ENCODE peak calls at places on chromosomes 3 and 15, in four cellular contexts. R is GM12878, B is HepG2, M is GM23338. W is an unnamed sample.

GRCh38 chr15:49823987-49824538 is 203.2 kb downstream of the DTWD1 start:
- DNase-seq in R (no peak), B (no peak), M (no peak), W (no peak)

GRCh38 chr3:42498791-42499477 is 3.5 kb upstream of the VIPR1 start:
- DNase-seq in R (no peak), B (no peak), M (no peak), W (no peak)

GRCh38 chr15:91967935-91968605 is 114.6 kb downstream of the SLCO3A1 start:
- DNase-seq in R (no peak), B (no peak), M (no peak), W (no peak)

GRCh38 chr15:65310431-65311137 is 6.1 kb downstream of the RNU5B-1 start:
- DNase-seq in R (no peak), B (no peak), M (no peak), W (no peak)

GRCh38 chr15:45183511-45183910 is 4.3 kb downstream of the SHF start:
- DNase-seq in R (no peak), B (no peak), M (no peak), W (peak)

GRCh38 chr15:87816016-87816415 is 440.5 kb downstream of the NTRK3 start:
- DNase-seq in R (no peak), B (no peak), M (no peak), W (no peak)

GRCh38 chr3:196609815-196610515 is 29.5 kb upstream of the NRROS start:
- DNase-seq in R (no peak), B (no peak), M (no peak), W (peak)

GRCh38 chr15:61621146-61621545 is 392.0 kb upstream of the RORA start:
- DNase-seq in R (no peak), B (peak), M (peak), W (peak)

GRCh38 chr3:177529716-177530335 is 332.5 kb upstream of the TBL1XR1 start:
- DNase-seq in R (no peak), B (no peak), M (no peak), W (no peak)

GRCh38 chr15:95176794-95177577 is 945.6 kb downstream of the MCTP2 start:
- DNase-seq in R (no peak), B (no peak), M (no peak), W (peak)

GRCh38 chr3:11306815-11307589 is 34.8 kb downstream of the ATG7 start:
- DNase-seq in R (no peak), B (no peak), M (no peak), W (no peak)

GRCh38 chr3:51668756-51669155 is 2.3 kb upstream of the TEX264 start:
- DNase-seq in R (no peak), B (no peak), M (no peak), W (no peak)

GRCh38 chr3:131568460-131568859 is 65.7 kb upstream of the MRPL3 start:
- DNase-seq in R (no peak), B (no peak), M (peak), W (no peak)

GRCh38 chr3:184168363-184169120 is 6.1 kb upstream of the AP2M1 start:
- DNase-seq in R (no peak), B (no peak), M (no peak), W (no peak)

GRCh38 chr3:13866406-13866965 is 13.4 kb downstream of the WNT7A start:
- DNase-seq in R (no peak), B (no peak), M (no peak), W (no peak)

GRCh38 chr3:50347187-50347813 is 1.8 kb upstream of the ZMYND10 start:
- DNase-seq in R (no peak), B (peak), M (peak), W (peak)

GRCh38 chr15:60538129-60538528 is 59.2 kb upstream of the ICE2 start:
- DNase-seq in R (no peak), B (no peak), M (no peak), W (no peak)

GRCh38 chr3:120642368-120642948 is 39.6 kb downstream of the HGD start:
- DNase-seq in R (no peak), B (no peak), M (no peak), W (peak)

GRCh38 chr3:63673111-63673510 is 20.6 kb downstream of the SNTN start:
- DNase-seq in R (no peak), B (no peak), M (no peak), W (no peak)

GRCh38 chr3:72270072-72270611 is 485.2 kb upstream of the PROK2 start:
- DNase-seq in R (no peak), B (peak), M (no peak), W (peak)

GRCh38 chr15:75081150-75081549 is 57.8 kb downstream of the PPCDC start:
- DNase-seq in R (no peak), B (no peak), M (no peak), W (no peak)

GRCh38 chr15:31079519-31079918 is 22.0 kb downstream of the TRPM1 start:
- DNase-seq in R (no peak), B (no peak), M (peak), W (no peak)

GRCh38 chr3:138944842-138945645 is 1.9 kb downstream of the FOXL2 start:
- DNase-seq in R (no peak), B (no peak), M (peak), W (peak)

GRCh38 chr3:16362781-16363180 is 97.8 kb downstream of the OXNAD1 start:
- DNase-seq in R (no peak), B (no peak), M (no peak), W (no peak)

GRCh38 chr3:43691120-43692002 is 623 bp downstream of the ABHD5 start:
- DNase-seq in R (no peak), B (peak), M (peak), W (peak)

GRCh38 chr15:94791008-94791407 is 559.6 kb downstream of the MCTP2 start:
- DNase-seq in R (no peak), B (no peak), M (no peak), W (no peak)

GRCh38 chr3:46477145-46477544 is 12.4 kb upstream of the LTF start:
- DNase-seq in R (no peak), B (no peak), M (peak), W (no peak)

GRCh38 chr3:67648701-67649100 is 5.7 kb downstream of the SUCLG2 start:
- DNase-seq in R (no peak), B (no peak), M (no peak), W (no peak)

GRCh38 chr3:124143047-124143446 is 151.1 kb upstream of the ROPN1 start:
- DNase-seq in R (no peak), B (no peak), M (no peak), W (no peak)

GRCh38 chr3:123061856-123062255 is 5.0 kb upstream of the PDIA5 start:
- DNase-seq in R (no peak), B (no peak), M (no peak), W (no peak)

GRCh38 chr3:59245300-59245878 is 195.6 kb upstream of the CFAP20DC start:
- DNase-seq in R (no peak), B (no peak), M (no peak), W (no peak)

DNA sequence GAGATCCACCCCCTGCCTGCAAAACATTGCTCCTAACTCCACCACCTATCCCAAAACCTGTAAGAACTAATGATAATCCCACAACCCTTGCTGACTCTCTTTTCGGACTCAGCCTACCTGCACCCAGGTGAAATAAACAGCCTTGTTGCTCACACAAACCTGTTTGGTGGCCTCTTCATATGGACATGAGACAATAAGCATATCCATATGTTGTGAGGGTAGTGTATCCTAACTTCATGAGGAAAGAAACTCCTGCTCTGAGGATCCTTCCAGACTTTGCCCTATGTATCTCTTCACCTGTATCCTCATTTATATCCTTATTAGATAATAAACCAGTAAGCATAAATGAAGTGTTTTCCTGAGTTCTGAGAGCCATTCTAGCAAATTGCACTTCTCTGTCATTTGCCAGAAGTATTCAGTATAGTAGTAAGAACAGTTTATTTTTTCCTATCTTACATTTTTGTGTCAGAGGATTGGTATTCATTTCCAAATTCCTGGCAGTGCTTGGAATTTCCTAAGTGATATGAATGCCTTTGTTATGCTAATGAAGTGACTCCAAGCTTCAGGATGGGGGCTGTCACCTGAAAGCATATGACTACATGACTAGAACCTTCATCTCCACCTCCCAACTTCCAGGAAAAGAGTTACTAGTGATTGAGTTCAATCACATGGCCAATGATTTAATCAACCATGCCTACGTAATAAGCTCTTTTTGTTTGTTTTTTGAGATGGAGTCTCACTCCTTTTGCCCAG is 30.2 kb downstream of the TTBK2 start:
- DNase-seq in R (no peak), B (peak), M (peak), W (no peak)
- TF ChIP-seq JUNB in R (no peak), B (no peak), M (no peak), W (no peak)

DNA sequence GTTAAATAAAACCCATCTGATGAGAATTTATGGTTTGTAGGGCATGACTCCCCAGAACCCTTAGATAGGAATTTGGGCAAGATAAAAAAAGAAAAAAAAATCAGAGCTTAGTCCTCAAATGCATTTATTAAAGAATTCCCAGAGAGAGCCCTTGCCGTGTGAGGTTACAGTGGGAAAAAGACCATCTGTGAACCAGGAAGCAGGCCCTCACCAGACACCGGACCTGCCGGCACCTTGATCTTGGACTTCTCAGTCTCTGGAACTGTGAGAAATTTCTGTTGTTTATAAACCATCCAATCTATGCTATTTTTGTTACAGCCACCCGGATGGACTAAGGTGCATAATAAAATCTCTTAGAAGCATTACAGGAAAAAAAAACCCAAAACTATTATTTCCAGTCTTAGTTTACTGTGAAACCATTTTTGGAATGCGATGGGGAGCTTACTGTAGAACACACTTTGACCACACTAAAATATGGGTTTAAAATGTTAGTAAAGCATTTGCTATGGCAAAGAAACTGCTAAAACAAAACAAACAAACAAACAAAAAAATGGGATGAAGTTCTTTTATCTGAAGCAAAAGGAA is 72.2 kb downstream of the LEKR1 start:
- DNase-seq in R (no peak), B (no peak), M (no peak), W (no peak)
- H2AFZ ChIP-seq in R (no peak), B (no peak), M (no peak), W (no peak)

GRCh38 chr3:24496529-24497482 is 2.2 kb upstream of the THRB start:
- DNase-seq in R (no peak), B (peak), M (peak), W (peak)
- TF ChIP-seq JUNB in R (no peak), B (no peak), M (no peak), W (no peak)

DNA sequence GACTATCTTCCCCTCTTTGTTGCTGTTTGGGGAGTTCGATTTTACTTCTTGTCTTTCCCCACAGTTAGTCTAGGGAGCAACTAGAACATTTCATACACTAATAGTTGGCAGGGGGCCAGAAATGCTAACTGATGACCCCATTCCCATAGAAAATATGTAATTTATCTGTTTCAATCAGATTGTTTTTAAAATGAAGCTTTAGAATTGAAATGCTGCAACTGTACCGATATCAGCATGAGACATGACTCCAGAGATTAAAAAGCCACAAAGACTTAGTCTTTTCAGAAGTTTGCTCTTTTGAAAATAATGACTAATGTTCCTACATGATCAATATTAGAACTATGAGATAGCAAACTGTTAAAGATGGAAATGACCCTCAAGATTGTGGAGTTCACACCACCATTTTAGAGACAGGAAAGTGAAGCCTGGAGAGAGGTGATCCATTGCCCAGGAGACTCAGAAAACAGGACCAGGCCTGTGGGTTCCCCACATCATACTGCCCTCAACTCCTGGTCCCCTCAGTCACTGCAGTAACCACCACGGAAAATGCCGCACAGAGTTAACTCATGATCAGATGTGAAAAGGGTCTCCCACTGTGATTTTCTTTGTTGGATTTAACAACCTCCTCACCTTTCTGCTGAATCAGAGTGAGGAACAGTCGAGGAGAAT is 130.3 kb downstream of the CHDH start:
- DNase-seq in R (no peak), B (no peak), M (no peak), W (no peak)
- H2AFZ ChIP-seq in R (no peak), B (no peak), M (no peak), W (no peak)

DNA sequence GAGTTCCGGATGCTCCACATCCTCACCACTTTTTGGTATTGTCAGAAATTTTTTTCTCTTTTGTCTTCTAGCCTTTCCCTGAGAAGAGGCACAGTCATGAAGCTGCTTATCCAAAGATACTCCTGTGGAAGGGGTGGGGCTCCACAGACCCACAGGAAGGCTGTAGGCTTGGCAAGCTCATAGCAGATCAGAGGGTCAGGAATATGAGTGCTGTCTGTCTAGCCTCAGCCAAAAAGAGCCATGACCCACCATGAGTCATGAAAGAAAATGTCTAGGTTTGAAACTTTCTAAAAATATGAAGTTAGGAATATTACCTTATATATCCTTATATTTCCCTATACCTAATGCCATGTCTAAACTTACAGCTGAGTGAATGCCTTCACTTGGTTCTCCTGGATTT is 118.2 kb upstream of the THBS1 start:
- DNase-seq in R (no peak), B (no peak), M (no peak), W (no peak)
- TF ChIP-seq JUNB in R (no peak), B (no peak), M (no peak), W (no peak)

GRCh38 chr3:44865272-44866005 is 3.7 kb downstream of the TMEM42 start:
- DNase-seq in R (no peak), B (no peak), M (no peak), W (no peak)

GRCh38 chr3:44867421-44868111 is 5.9 kb downstream of the TMEM42 start:
- DNase-seq in R (no peak), B (no peak), M (no peak), W (no peak)

GRCh38 chr3:44862221-44862637 is 517 bp downstream of the TMEM42 start:
- DNase-seq in R (no peak), B (peak), M (peak), W (no peak)

GRCh38 chr3:44860117-44860516 is 1.6 kb upstream of the TMEM42 start:
- DNase-seq in R (no peak), B (no peak), M (no peak), W (no peak)

GRCh38 chr3:44861412-44862220 is at the start of gene TMEM42:
- DNase-seq in R (peak), B (peak), M (peak), W (no peak)
- H2AFZ ChIP-seq in R (peak), B (peak), M (peak), W (no peak)

DNA sequence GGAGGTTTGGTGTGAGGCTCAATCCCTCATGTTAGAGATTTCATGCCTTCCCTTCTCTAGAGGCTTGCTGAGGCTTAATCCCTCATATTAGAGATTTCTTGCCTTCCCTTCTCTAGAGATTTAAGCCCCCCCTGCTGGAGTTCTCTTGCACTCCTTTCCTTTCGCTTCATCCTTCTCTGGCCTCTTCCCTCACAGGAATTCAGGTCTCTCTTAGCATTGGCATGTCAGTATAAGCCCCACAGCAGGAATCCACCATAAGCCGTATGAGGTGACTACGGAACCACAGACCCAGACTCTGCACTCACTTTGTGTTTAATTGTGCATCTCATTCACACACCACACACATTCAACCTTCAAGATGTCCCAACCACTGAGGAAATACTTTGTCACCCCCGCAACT is 338.6 kb upstream of the POU1F1 start:
- DNase-seq in R (no peak), B (no peak), M (peak), W (no peak)
- TF ChIP-seq JUNB in R (no peak), B (no peak), M (no peak), W (no peak)

GRCh38 chr3:31371464-31371863 is 161.3 kb upstream of the STT3B start:
- DNase-seq in R (no peak), B (no peak), M (no peak), W (no peak)

GRCh38 chr3:31364711-31365110 is 168.0 kb upstream of the STT3B start:
- DNase-seq in R (no peak), B (no peak), M (no peak), W (no peak)

GRCh38 chr3:31370093-31370666 is 162.5 kb upstream of the STT3B start:
- DNase-seq in R (no peak), B (no peak), M (no peak), W (no peak)

GRCh38 chr3:31370681-31371080 is 162.0 kb upstream of the STT3B start:
- DNase-seq in R (no peak), B (peak), M (no peak), W (no peak)

GRCh38 chr3:31369637-31370036 is 163.1 kb upstream of the STT3B start:
- DNase-seq in R (no peak), B (peak), M (no peak), W (no peak)
- H2AFZ ChIP-seq in R (no peak), B (no peak), M (no peak), W (no peak)

GRCh38 chr15:68431037-68431791 is 749 bp downstream of the ITGA11 start:
- DNase-seq in R (no peak), B (no peak), M (peak), W (no peak)
- TF ChIP-seq JUNB in R (no peak), B (no peak), M (no peak), W (no peak)

GRCh38 chr3:101639280-101639963 is 37.5 kb downstream of the ZBTB11 start:
- DNase-seq in R (no peak), B (no peak), M (no peak), W (no peak)
- H2AFZ ChIP-seq in R (no peak), B (no peak), M (no peak), W (no peak)

W was measured in K562.